ENCODE peak calls at places on chromosomes 11 and 22, in five cellular contexts. J is body of pancreas, K is erythroblast, H is spleen, E is IMR-90. G is an unnamed sample.

GRCh38 chr11:56783448-56784041 is 35.0 kb upstream of the OR9G4 start:
- DNase-seq in J (no peak), K (peak; percentile 56), H (no peak), E (peak; percentile 54), G (no peak)

GRCh38 chr11:121588747-121589146 is 136.0 kb upstream of the SORL1-AS1 start:
- DNase-seq in J (no peak), K (peak; percentile 53), H (no peak), E (no peak), G (no peak)

GRCh38 chr11:48047616-48048015 is 67.3 kb downstream of the PTPRJ start:
- DNase-seq in J (no peak), K (no peak), H (peak; percentile 73), E (peak; percentile 76), G (no peak)

GRCh38 chr11:72260574-72260973 is 16.6 kb upstream of the PHOX2A start:
- DNase-seq in J (no peak), K (no peak), H (no peak), E (no peak), G (no peak)

GRCh38 chr11:110470716-110471115 is 41.0 kb downstream of the FDX1 start:
- DNase-seq in J (no peak), K (no peak), H (no peak), E (peak; percentile 73), G (no peak)

GRCh38 chr11:71248656-71249055 is 3.7 kb downstream of the SHANK2 start:
- DNase-seq in J (peak; percentile 7), K (no peak), H (no peak), E (no peak), G (peak; percentile 30)

GRCh38 chr11:77471520-77472234 is 2.2 kb downstream of the PAK1 start:
- DNase-seq in J (peak; percentile 62), K (peak; percentile 62), H (no peak), E (no peak), G (no peak)

GRCh38 chr11:103541186-103541795 is 432.1 kb downstream of the DYNC2H1 start:
- DNase-seq in J (no peak), K (peak; percentile 16), H (no peak), E (no peak), G (no peak)

GRCh38 chr22:29211066-29211841 is 5.6 kb downstream of the EMID1 start:
- DNase-seq in J (no peak), K (no peak), H (no peak), E (no peak), G (no peak)

GRCh38 chr11:86438685-86439084 is 64.0 kb downstream of the CCDC81 start:
- DNase-seq in J (no peak), K (no peak), H (no peak), E (peak; percentile 75), G (no peak)

GRCh38 chr11:118819687-118820086 is 28.7 kb upstream of the DDX6 start:
- DNase-seq in J (no peak), K (no peak), H (no peak), E (no peak), G (no peak)

GRCh38 chr11:118818130-118818529 is 27.2 kb upstream of the DDX6 start:
- DNase-seq in J (no peak), K (no peak), H (no peak), E (no peak), G (no peak)

GRCh38 chr11:118820412-118821357 is 29.7 kb upstream of the DDX6 start:
- DNase-seq in J (peak; percentile 86), K (no peak), H (peak; percentile 85), E (no peak), G (peak; percentile 65)
- TF ChIP-seq POLR2A in J (no peak), K (no peak), H (peak; percentile 9), E (no peak), G (no peak)

GRCh38 chr11:120517390-120518315 is 6.1 kb downstream of the GRIK4 start:
- DNase-seq in J (no peak), K (no peak), H (peak; percentile 66), E (peak; percentile 52), G (no peak)

GRCh38 chr11:120515186-120515723 is 3.7 kb downstream of the GRIK4 start:
- DNase-seq in J (no peak), K (no peak), H (peak; percentile 38), E (no peak), G (no peak)

GRCh38 chr11:120518356-120518755 is 6.8 kb downstream of the GRIK4 start:
- DNase-seq in J (no peak), K (no peak), H (peak; percentile 18), E (no peak), G (peak; percentile 47)

GRCh38 chr11:120514541-120515121 is 3.1 kb downstream of the GRIK4 start:
- DNase-seq in J (no peak), K (no peak), H (peak; percentile 72), E (no peak), G (no peak)

DNA sequence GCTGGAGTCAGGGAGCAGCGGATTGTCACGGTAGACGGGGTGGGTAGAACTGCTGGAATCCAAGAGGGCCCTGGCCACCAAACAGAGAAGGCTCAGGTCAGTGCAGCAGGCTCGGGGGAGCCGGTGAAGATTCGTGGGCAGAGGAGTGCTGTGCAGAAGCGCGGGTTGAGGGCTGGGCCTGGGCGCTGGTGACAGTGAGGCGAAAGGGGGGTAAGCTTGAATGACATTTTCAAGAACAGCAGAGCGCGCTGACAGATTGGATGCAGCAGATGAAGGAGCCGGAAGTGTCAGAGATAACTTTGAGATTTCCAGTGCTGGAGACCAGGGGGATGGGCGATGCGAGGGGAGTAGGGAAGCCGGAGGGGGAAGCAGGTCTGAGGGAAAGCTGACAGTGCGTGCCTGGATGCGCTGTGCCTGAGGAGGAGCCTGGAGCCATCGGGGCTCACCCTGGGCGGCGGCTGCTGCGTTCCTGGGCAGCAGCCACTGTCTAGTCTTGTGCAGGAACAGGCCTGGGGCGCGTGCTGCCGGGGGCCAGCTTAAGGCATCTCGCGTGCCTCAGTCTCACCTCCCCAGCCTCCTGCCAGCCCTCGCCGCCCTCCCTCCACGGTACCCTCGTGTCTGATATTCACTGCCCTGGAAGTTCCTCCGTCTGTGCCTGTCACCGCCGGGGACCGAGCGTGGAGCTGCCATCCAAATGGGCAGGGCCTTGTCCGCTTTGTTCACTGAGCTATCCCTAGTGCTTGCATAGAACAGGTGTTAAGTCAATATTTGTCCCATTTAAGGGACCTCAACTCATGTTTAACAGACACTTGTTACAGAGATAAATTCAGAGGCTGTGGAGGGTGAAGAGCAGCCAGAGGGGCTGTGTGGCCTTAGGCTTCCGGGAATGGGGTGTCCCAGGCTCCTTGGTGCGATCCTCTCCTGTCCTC is 5.2 kb downstream of the GRIK4 start:
- DNase-seq in J (no peak), K (no peak), H (peak; percentile 71), E (no peak), G (no peak)
- TF ChIP-seq POLR2A in J (no peak), K (no peak), H (no peak), E (no peak), G (no peak)

GRCh38 chr11:45617886-45618601 is 47.4 kb downstream of the CHST1 start:
- DNase-seq in J (no peak), K (no peak), H (no peak), E (no peak), G (no peak)

GRCh38 chr11:45618897-45619296 is 46.5 kb downstream of the CHST1 start:
- DNase-seq in J (no peak), K (no peak), H (no peak), E (no peak), G (no peak)

GRCh38 chr11:45622283-45622682 is 43.1 kb downstream of the CHST1 start:
- DNase-seq in J (no peak), K (no peak), H (no peak), E (no peak), G (no peak)

GRCh38 chr11:45621541-45621940 is 43.9 kb downstream of the CHST1 start:
- DNase-seq in J (no peak), K (no peak), H (no peak), E (no peak), G (no peak)

DNA sequence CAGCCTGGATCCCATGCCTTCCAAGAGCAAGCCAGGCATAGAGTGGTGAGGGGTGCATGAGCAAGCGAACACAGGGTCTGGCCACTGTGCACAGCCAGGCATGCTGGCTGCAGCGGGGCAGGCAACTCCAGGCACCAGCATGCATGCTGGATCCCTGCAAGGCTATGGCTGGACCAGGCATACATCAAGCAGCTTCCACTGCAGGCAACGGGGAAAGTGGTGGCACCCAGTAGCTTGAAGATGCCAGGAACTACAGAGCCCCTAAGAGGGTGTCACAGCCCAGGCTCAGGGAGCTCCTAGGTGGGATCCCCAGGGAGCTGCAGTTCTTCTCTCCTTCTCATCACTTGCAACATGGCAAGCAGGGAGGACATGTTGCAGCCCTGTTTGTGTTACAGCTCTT is 45.2 kb downstream of the CHST1 start:
- DNase-seq in J (no peak), K (no peak), H (no peak), E (no peak), G (no peak)
- TF ChIP-seq POLR2A in J (no peak), K (no peak), H (no peak), E (no peak), G (no peak)

DNA sequence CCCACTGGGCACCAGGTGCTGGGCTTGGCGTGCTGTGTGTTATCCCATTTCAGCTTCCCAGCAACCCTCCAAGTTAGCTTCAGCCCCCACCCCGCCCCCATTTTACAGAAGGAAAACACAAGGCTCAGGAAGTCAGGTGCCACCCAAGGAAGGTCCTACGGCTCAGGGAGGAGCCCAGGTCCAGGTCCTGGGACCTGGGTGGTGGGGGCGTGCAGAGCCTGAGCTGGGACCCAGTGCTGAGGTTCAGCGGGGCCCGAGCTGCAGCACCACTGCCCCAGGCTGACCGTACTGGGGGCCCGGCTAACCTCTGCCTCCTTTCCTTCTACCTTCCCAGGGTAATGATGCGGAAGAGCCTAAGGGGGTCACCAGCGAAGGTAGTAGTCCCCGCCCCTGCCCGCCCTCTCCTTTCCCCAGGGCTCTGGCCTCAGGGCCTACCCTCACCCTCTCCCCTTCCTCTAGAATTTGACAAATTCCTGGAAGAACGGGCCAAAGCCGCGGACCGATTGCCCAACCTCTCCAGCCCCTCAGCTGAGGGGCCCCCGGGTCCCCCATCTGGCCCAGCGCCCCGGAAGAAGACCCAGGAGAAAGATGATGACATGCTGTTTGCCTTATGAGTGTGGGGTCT is 34.2 kb upstream of the HMOX1 start:
- DNase-seq in J (no peak), K (no peak), H (no peak), E (no peak), G (no peak)
- TF ChIP-seq POLR2A in J (no peak), K (no peak), H (no peak), E (no peak), G (no peak)

DNA sequence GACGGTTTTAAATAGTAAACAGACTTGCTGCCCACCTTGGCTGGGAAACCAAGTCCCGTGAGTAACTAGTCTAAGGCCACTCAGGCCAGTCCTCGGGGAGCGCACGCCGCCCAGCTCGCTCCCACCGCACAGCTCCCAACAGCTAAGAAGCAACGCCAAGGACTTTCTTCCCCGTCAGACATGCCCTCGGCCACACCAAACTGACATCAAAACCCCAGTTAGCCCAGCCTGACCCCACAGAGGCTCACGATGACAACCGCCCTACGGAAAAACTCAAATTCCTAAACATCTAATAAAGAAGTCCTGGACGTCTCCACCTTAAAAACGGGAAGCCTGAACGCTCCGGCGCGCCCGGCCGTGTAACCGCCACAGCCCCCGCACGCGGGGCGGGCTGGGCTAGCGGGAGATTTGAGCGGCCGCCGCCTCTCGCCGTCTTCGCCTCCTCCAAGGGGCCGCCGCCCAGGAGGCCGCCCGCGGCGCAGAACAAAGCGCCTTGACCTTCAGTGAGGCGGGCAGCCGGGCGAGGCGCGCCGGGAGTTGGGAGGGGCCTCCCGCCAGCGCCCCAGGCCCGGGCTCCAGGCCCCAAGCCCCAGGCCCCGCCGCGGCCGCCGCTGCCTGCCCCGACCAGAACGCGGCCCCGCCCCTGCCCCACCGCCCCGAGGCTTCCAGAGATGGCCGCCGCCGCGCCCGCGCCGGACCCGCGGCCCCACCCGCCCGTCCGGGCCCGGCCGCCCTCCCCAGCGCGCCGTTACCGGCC is 474 bp downstream of the NAP1L4 start:
- DNase-seq in J (peak; percentile 41), K (peak; percentile 76), H (no peak), E (peak; percentile 20), G (peak; percentile 83)
- TF ChIP-seq POLR2A in J (no peak), K (no peak), H (no peak), E (peak; percentile 12), G (no peak)

G was measured in suprapubic skin.